ENCODE peak calls at places on chromosomes 2 and 18, in ten cellular contexts. B is HEK293T, Z is PC-3, Q is frontal cortex, H is Karpas-422, S is B cell, O is NCI-H69, P is GM23248, T is LoVo, W is GM13977. U is an unnamed sample.

GRCh38 chr18:46071894-46072867 is at the start of gene PSTPIP2:
- DNase-seq in O (peak; percentile 87), Q (peak; percentile 64), S (no peak), W (peak; percentile 46), P (peak; percentile 88), Z (no peak), H (peak; percentile 17), T (peak; percentile 58), B (peak; percentile 58), U (no peak)

GRCh38 chr2:187890690-187891089 is 336.5 kb upstream of the TFPI start:
- DNase-seq in P (no peak), S (no peak), B (no peak), Z (no peak), Q (no peak), O (peak; percentile 26), H (no peak), T (no peak), W (no peak), U (no peak)

GRCh38 chr2:18926633-18927524 is 337.5 kb upstream of the NT5C1B start:
- DNase-seq in B (no peak), H (no peak), W (no peak), Q (no peak), T (no peak), Z (no peak), S (no peak), O (no peak), P (peak; percentile 17), U (no peak)

GRCh38 chr2:175690113-175690716 is 311.9 kb downstream of the LNPK start:
- DNase-seq in S (no peak), H (peak; percentile 86), P (peak; percentile 71), W (peak; percentile 28), O (peak; percentile 67), Q (peak; percentile 18), B (peak; percentile 28), Z (peak; percentile 86), T (peak; percentile 62), U (peak; percentile 29)

GRCh38 chr2:148817210-148817708 is 57.8 kb upstream of the KIF5C start:
- DNase-seq in O (peak; percentile 31), Z (no peak), B (no peak), H (no peak), P (no peak), Q (peak; percentile 25), W (no peak), S (no peak), T (no peak), U (no peak)

GRCh38 chr18:56702946-56703345 is 51.8 kb downstream of the WDR7 start:
- DNase-seq in B (peak; percentile 22), P (peak; percentile 68), S (peak; percentile 46), O (peak; percentile 82), H (peak; percentile 79), W (peak; percentile 40), T (peak; percentile 37), Z (peak; percentile 76), Q (peak; percentile 19), U (no peak)

GRCh38 chr2:120391905-120392665 is 46.1 kb downstream of the INHBB start:
- DNase-seq in W (no peak), Q (no peak), B (no peak), S (no peak), H (no peak), O (no peak), T (no peak), P (no peak), Z (no peak), U (no peak)

GRCh38 chr2:149826471-149827125 is 239.0 kb upstream of the MMADHC start:
- DNase-seq in Q (no peak), P (peak; percentile 34), H (no peak), O (peak; percentile 68), Z (no peak), S (no peak), B (no peak), W (no peak), T (no peak), U (no peak)

GRCh38 chr2:110869472-110870446 is 137.4 kb downstream of the ACOXL start:
- DNase-seq in O (peak; percentile 78), S (no peak), W (no peak), Q (no peak), Z (peak; percentile 90), B (no peak), H (no peak), P (peak; percentile 12), T (peak; percentile 32), U (no peak)

GRCh38 chr2:30403592-30404353 is 43.3 kb upstream of the LCLAT1 start:
- DNase-seq in S (no peak), Q (no peak), H (no peak), P (no peak), W (no peak), B (no peak), Z (no peak), T (peak; percentile 5), O (no peak), U (no peak)

GRCh38 chr2:12463189-12463588 is 253.5 kb upstream of the TRIB2 start:
- DNase-seq in H (no peak), S (no peak), B (no peak), Z (no peak), Q (no peak), T (no peak), O (no peak), P (no peak), W (no peak), U (no peak)

GRCh38 chr2:11344956-11345671 is 678 bp upstream of the ROCK2 start:
- DNase-seq in W (peak; percentile 40), Q (peak; percentile 43), O (no peak), Z (peak; percentile 97), H (peak; percentile 48), B (no peak), S (no peak), P (peak; percentile 85), T (peak; percentile 91), U (peak; percentile 22)

GRCh38 chr2:98445167-98445522 is 487 bp downstream of the INPP4A start:
- DNase-seq in Z (no peak), H (no peak), W (peak; percentile 42), B (peak; percentile 37), S (no peak), Q (no peak), O (no peak), T (no peak), P (peak; percentile 70), U (no peak)

GRCh38 chr2:149858916-149859634 is 271.5 kb upstream of the MMADHC start:
- DNase-seq in Z (peak; percentile 65), P (peak; percentile 78), W (no peak), S (no peak), B (no peak), O (no peak), H (no peak), Q (no peak), T (no peak), U (no peak)

GRCh38 chr2:125581561-125581960 is 1074.4 kb upstream of the GYPC start:
- DNase-seq in B (no peak), Q (no peak), T (no peak), H (no peak), P (no peak), O (no peak), W (no peak), S (no peak), Z (no peak), U (no peak)

GRCh38 chr2:15385184-15385583 is 175.9 kb downstream of the NBAS start:
- DNase-seq in T (no peak), H (no peak), S (no peak), Q (no peak), B (no peak), P (no peak), Z (no peak), W (no peak), O (peak; percentile 8), U (no peak)

GRCh38 chr2:219369447-219369861 is 18.3 kb downstream of the DNPEP start:
- DNase-seq in Q (no peak), S (no peak), O (peak; percentile 37), H (no peak), Z (peak; percentile 42), W (no peak), P (peak; percentile 41), T (peak; percentile 18), B (no peak), U (no peak)

GRCh38 chr2:96374211-96374951 is 38.8 kb downstream of the NCAPH start:
- DNase-seq in S (no peak), P (peak; percentile 38), T (peak; percentile 12), H (no peak), O (peak; percentile 91), B (no peak), Q (peak; percentile 36), Z (peak; percentile 76), W (no peak), U (peak; percentile 25)

GRCh38 chr2:139652385-139652784 is 872.2 kb upstream of the NXPH2 start:
- DNase-seq in O (peak; percentile 6), P (no peak), W (no peak), H (no peak), B (no peak), Z (peak; percentile 69), S (no peak), Q (no peak), T (no peak), U (no peak)

U was measured in brain pericyte.